ENCODE peak calls at places on chromosomes 7 and 10, in five cellular contexts. One of them, this sample, is unnamed.

GRCh38 chr10:11882646-11883375 is 59.7 kb downstream of the PROSER2 start:
- DNase-seq in fibroblast of pulmonary artery: no peak
- DNase-seq in heart left ventricle: peak
- DNase-seq in transverse colon: no peak
- DNase-seq in cardiac fibroblast: no peak
- DNase-seq in this sample: no peak

GRCh38 chr7:44213872-44214595 is 13.3 kb downstream of the YKT6 start:
- DNase-seq in fibroblast of pulmonary artery: peak
- DNase-seq in transverse colon: no peak
- DNase-seq in cardiac fibroblast: peak
- DNase-seq in heart left ventricle: no peak
- DNase-seq in this sample: peak

GRCh38 chr7:77349141-77349540 is 67.0 kb downstream of the GSAP start:
- DNase-seq in fibroblast of pulmonary artery: peak
- DNase-seq in heart left ventricle: no peak
- DNase-seq in transverse colon: no peak
- DNase-seq in cardiac fibroblast: no peak
- DNase-seq in this sample: no peak

GRCh38 chr7:98214811-98215321 is 3.6 kb downstream of the BHLHA15 start:
- DNase-seq in fibroblast of pulmonary artery: no peak
- DNase-seq in heart left ventricle: no peak
- DNase-seq in transverse colon: no peak
- DNase-seq in cardiac fibroblast: no peak
- DNase-seq in this sample: no peak

GRCh38 chr10:18238875-18239485 is 98.8 kb downstream of the CACNB2 start:
- DNase-seq in transverse colon: no peak
- DNase-seq in cardiac fibroblast: peak
- DNase-seq in heart left ventricle: no peak
- DNase-seq in fibroblast of pulmonary artery: peak
- DNase-seq in this sample: peak

GRCh38 chr7:157555308-157555707 is 218.5 kb downstream of the DNAJB6 start:
- DNase-seq in transverse colon: peak
- DNase-seq in cardiac fibroblast: no peak
- DNase-seq in heart left ventricle: peak
- DNase-seq in fibroblast of pulmonary artery: peak
- DNase-seq in this sample: no peak

GRCh38 chr7:90007831-90008230 is 146.4 kb upstream of the STEAP1 start:
- DNase-seq in cardiac fibroblast: no peak
- DNase-seq in heart left ventricle: no peak
- DNase-seq in transverse colon: no peak
- DNase-seq in fibroblast of pulmonary artery: no peak
- DNase-seq in this sample: no peak

GRCh38 chr10:88421590-88421989 is 161.5 kb downstream of the RNLS start:
- DNase-seq in fibroblast of pulmonary artery: no peak
- DNase-seq in transverse colon: no peak
- DNase-seq in cardiac fibroblast: no peak
- DNase-seq in heart left ventricle: no peak
- DNase-seq in this sample: no peak

GRCh38 chr10:86203162-86203905 is 163.3 kb downstream of the GRID1 start:
- DNase-seq in fibroblast of pulmonary artery: peak
- DNase-seq in cardiac fibroblast: peak
- DNase-seq in heart left ventricle: no peak
- DNase-seq in transverse colon: no peak
- DNase-seq in this sample: peak

GRCh38 chr10:131759347-131759746 is 141.5 kb upstream of the PPP2R2D start:
- DNase-seq in fibroblast of pulmonary artery: no peak
- DNase-seq in cardiac fibroblast: no peak
- DNase-seq in transverse colon: no peak
- DNase-seq in heart left ventricle: no peak
- DNase-seq in this sample: no peak

GRCh38 chr7:157866525-157866924 is 529.7 kb downstream of the DNAJB6 start:
- DNase-seq in cardiac fibroblast: no peak
- DNase-seq in heart left ventricle: no peak
- DNase-seq in fibroblast of pulmonary artery: no peak
- DNase-seq in transverse colon: no peak
- DNase-seq in this sample: no peak

GRCh38 chr10:71621783-71622526 is 97.6 kb downstream of the C10orf105 start:
- DNase-seq in fibroblast of pulmonary artery: peak
- DNase-seq in heart left ventricle: peak
- DNase-seq in transverse colon: no peak
- DNase-seq in cardiac fibroblast: peak
- DNase-seq in this sample: peak

GRCh38 chr7:139431010-139431409 is 52.5 kb downstream of the KLRG2 start:
- DNase-seq in fibroblast of pulmonary artery: no peak
- DNase-seq in transverse colon: no peak
- DNase-seq in heart left ventricle: no peak
- DNase-seq in cardiac fibroblast: no peak
- DNase-seq in this sample: peak

GRCh38 chr10:62744136-62744535 is 60.4 kb upstream of the ADO start:
- DNase-seq in heart left ventricle: no peak
- DNase-seq in cardiac fibroblast: peak
- DNase-seq in transverse colon: no peak
- DNase-seq in fibroblast of pulmonary artery: no peak
- DNase-seq in this sample: no peak

GRCh38 chr7:103751476-103751875 is 238.0 kb downstream of the RELN start:
- DNase-seq in transverse colon: no peak
- DNase-seq in heart left ventricle: no peak
- DNase-seq in cardiac fibroblast: no peak
- DNase-seq in fibroblast of pulmonary artery: no peak
- DNase-seq in this sample: no peak

GRCh38 chr7:94386416-94386815 is 8.3 kb upstream of the COL1A2 start:
- DNase-seq in fibroblast of pulmonary artery: no peak
- DNase-seq in heart left ventricle: no peak
- DNase-seq in transverse colon: no peak
- DNase-seq in cardiac fibroblast: no peak
- DNase-seq in this sample: no peak

GRCh38 chr7:105473163-105473562 is 48.9 kb downstream of the PUS7 start:
- DNase-seq in transverse colon: no peak
- DNase-seq in fibroblast of pulmonary artery: peak
- DNase-seq in cardiac fibroblast: peak
- DNase-seq in heart left ventricle: no peak
- DNase-seq in this sample: peak

GRCh38 chr10:6272126-6272525 is 69.4 kb downstream of the PFKFB3 start:
- DNase-seq in cardiac fibroblast: no peak
- DNase-seq in heart left ventricle: no peak
- DNase-seq in fibroblast of pulmonary artery: no peak
- DNase-seq in transverse colon: no peak
- DNase-seq in this sample: no peak

GRCh38 chr10:75530337-75530736 is 98.9 kb downstream of the LRMDA start:
- DNase-seq in cardiac fibroblast: peak
- DNase-seq in fibroblast of pulmonary artery: peak
- DNase-seq in transverse colon: no peak
- DNase-seq in heart left ventricle: no peak
- DNase-seq in this sample: peak

GRCh38 chr10:65861249-65861648 is 1064.6 kb upstream of the LRRTM3 start:
- DNase-seq in cardiac fibroblast: peak
- DNase-seq in heart left ventricle: no peak
- DNase-seq in fibroblast of pulmonary artery: peak
- DNase-seq in transverse colon: no peak
- DNase-seq in this sample: peak

GRCh38 chr7:32532716-32533115 is 37.4 kb downstream of the AVL9 start:
- DNase-seq in fibroblast of pulmonary artery: no peak
- DNase-seq in transverse colon: no peak
- DNase-seq in cardiac fibroblast: no peak
- DNase-seq in heart left ventricle: no peak
- DNase-seq in this sample: no peak

GRCh38 chr7:25720427-25720826 is 431.6 kb upstream of the NFE2L3 start:
- DNase-seq in transverse colon: no peak
- DNase-seq in cardiac fibroblast: peak
- DNase-seq in fibroblast of pulmonary artery: no peak
- DNase-seq in heart left ventricle: no peak
- DNase-seq in this sample: peak

GRCh38 chr7:127780489-127780888 is 128.5 kb downstream of the SND1 start:
- DNase-seq in cardiac fibroblast: no peak
- DNase-seq in heart left ventricle: no peak
- DNase-seq in fibroblast of pulmonary artery: no peak
- DNase-seq in transverse colon: no peak
- DNase-seq in this sample: no peak

GRCh38 chr10:123200510-123200909 is 46.3 kb downstream of the BUB3 start:
- DNase-seq in heart left ventricle: no peak
- DNase-seq in cardiac fibroblast: no peak
- DNase-seq in transverse colon: no peak
- DNase-seq in fibroblast of pulmonary artery: no peak
- DNase-seq in this sample: no peak

GRCh38 chr10:14124951-14125350 is 205.8 kb downstream of the FRMD4A start:
- DNase-seq in transverse colon: no peak
- DNase-seq in cardiac fibroblast: no peak
- DNase-seq in heart left ventricle: no peak
- DNase-seq in fibroblast of pulmonary artery: peak
- DNase-seq in this sample: no peak

GRCh38 chr7:30062587-30062986 is 34.4 kb downstream of the PLEKHA8 start:
- DNase-seq in heart left ventricle: no peak
- DNase-seq in fibroblast of pulmonary artery: peak
- DNase-seq in transverse colon: no peak
- DNase-seq in cardiac fibroblast: peak
- DNase-seq in this sample: peak

GRCh38 chr10:118958984-118959916 is 70.3 kb upstream of the NANOS1 start:
- DNase-seq in cardiac fibroblast: peak
- DNase-seq in heart left ventricle: peak
- DNase-seq in fibroblast of pulmonary artery: peak
- DNase-seq in transverse colon: peak
- DNase-seq in this sample: peak

GRCh38 chr10:98265403-98266378 is 2.3 kb downstream of the LOXL4 start:
- DNase-seq in cardiac fibroblast: no peak
- DNase-seq in heart left ventricle: no peak
- DNase-seq in transverse colon: no peak
- DNase-seq in fibroblast of pulmonary artery: no peak
- DNase-seq in this sample: peak

GRCh38 chr10:98266647-98267046 is 1.3 kb downstream of the LOXL4 start:
- DNase-seq in transverse colon: no peak
- DNase-seq in fibroblast of pulmonary artery: peak
- DNase-seq in cardiac fibroblast: no peak
- DNase-seq in heart left ventricle: no peak
- DNase-seq in this sample: no peak

GRCh38 chr10:98267894-98268693 is at the start of gene LOXL4:
- DNase-seq in fibroblast of pulmonary artery: peak
- DNase-seq in cardiac fibroblast: peak
- DNase-seq in transverse colon: no peak
- DNase-seq in heart left ventricle: no peak
- DNase-seq in this sample: no peak

GRCh38 chr10:98268694-98269386 is 846 bp upstream of the LOXL4 start:
- DNase-seq in heart left ventricle: no peak
- DNase-seq in fibroblast of pulmonary artery: peak
- DNase-seq in transverse colon: no peak
- DNase-seq in cardiac fibroblast: peak
- DNase-seq in this sample: no peak

GRCh38 chr10:98267069-98267893 is 713 bp downstream of the LOXL4 start:
- DNase-seq in cardiac fibroblast: no peak
- DNase-seq in transverse colon: no peak
- DNase-seq in heart left ventricle: peak
- DNase-seq in fibroblast of pulmonary artery: no peak
- DNase-seq in this sample: no peak
- H3K4me3 ChIP-seq in cardiac fibroblast: peak
- H3K4me3 ChIP-seq in transverse colon: peak
- H3K4me3 ChIP-seq in heart left ventricle: peak
- H3K4me3 ChIP-seq in fibroblast of pulmonary artery: no peak
- H3K4me3 ChIP-seq in this sample: no peak

GRCh38 chr10:31188792-31189406 is 130.1 kb upstream of the ZEB1 start:
- DNase-seq in transverse colon: no peak
- DNase-seq in fibroblast of pulmonary artery: no peak
- DNase-seq in heart left ventricle: no peak
- DNase-seq in cardiac fibroblast: peak
- DNase-seq in this sample: no peak

GRCh38 chr10:31187607-31188210 is 131.3 kb upstream of the ZEB1 start:
- DNase-seq in transverse colon: no peak
- DNase-seq in fibroblast of pulmonary artery: no peak
- DNase-seq in cardiac fibroblast: no peak
- DNase-seq in heart left ventricle: peak
- DNase-seq in this sample: no peak

GRCh38 chr10:31187182-31187581 is 131.8 kb upstream of the ZEB1 start:
- DNase-seq in cardiac fibroblast: no peak
- DNase-seq in fibroblast of pulmonary artery: no peak
- DNase-seq in transverse colon: no peak
- DNase-seq in heart left ventricle: no peak
- DNase-seq in this sample: no peak

GRCh38 chr10:31190488-31190887 is 128.5 kb upstream of the ZEB1 start:
- DNase-seq in transverse colon: no peak
- DNase-seq in fibroblast of pulmonary artery: no peak
- DNase-seq in heart left ventricle: no peak
- DNase-seq in cardiac fibroblast: no peak
- DNase-seq in this sample: no peak

DNA sequence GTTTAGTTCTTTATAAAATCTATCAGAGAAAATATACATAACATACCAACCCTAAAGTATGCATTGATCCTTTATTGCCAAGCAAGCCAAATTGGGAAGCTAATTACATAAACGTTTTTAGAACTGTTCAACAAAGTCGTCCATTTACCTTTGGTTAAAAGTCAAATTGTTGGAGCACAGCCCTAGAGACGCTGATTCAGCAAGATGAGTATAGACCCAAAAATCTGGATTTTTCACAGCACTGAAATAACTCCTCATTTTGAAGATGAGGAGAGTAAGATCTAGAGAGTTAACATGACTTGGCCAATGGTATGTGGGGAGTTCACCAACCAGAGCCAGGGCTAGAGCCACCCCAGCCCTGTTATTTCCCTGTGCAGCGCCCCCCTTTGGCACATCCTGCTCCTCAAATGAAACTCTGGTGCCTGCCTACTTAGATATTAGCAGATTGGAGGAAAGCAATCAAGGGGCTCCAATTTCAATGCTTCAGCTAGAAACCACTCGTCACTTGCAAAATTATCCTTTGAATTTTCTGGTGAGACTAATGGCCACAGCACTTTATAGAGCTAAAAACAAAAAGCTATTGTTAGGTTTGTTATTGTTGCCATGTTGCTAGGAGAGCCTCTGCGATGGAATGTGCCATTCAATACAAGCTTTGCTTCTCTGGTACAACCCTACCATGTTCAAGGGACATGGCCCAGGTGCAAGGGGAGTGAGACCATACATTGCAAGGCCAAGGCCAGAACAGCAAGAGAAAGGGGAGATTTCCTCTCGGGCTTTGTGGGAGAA is 132.6 kb upstream of the ZEB1 start:
- DNase-seq in cardiac fibroblast: peak
- DNase-seq in transverse colon: no peak
- DNase-seq in heart left ventricle: no peak
- DNase-seq in fibroblast of pulmonary artery: peak
- DNase-seq in this sample: no peak
- TF ChIP-seq CTCF in cardiac fibroblast: no peak
- TF ChIP-seq CTCF in transverse colon: no peak
- TF ChIP-seq CTCF in heart left ventricle: no peak
- TF ChIP-seq CTCF in fibroblast of pulmonary artery: no peak
- TF ChIP-seq CTCF in this sample: no peak

GRCh38 chr10:3090914-3091313 is 23.6 kb downstream of the PFKP start:
- DNase-seq in cardiac fibroblast: peak
- DNase-seq in transverse colon: peak
- DNase-seq in fibroblast of pulmonary artery: peak
- DNase-seq in heart left ventricle: peak
- DNase-seq in this sample: peak
- H3K4me3 ChIP-seq in cardiac fibroblast: peak
- H3K4me3 ChIP-seq in transverse colon: no peak
- H3K4me3 ChIP-seq in fibroblast of pulmonary artery: no peak
- H3K4me3 ChIP-seq in heart left ventricle: no peak
- H3K4me3 ChIP-seq in this sample: no peak

DNA sequence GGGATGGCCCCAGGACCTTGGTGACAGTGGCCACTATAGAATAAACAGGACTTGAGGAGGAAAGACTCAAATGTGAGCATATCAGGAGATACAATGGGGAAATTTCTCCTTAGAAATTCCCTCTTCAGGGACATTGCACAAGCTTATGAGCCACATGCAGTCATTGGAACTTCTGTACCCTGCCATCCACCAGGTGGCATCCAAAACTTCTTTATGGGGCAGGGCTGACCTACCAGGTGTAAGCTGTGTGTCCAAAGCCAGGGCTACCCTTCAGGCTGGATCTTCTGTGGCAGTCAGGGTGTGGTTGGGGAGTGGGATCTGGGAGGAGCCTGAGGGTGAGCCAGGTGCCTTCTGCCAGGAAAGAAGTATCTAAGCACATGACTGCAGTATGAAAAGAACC is 36.6 kb upstream of the LRRC18 start:
- DNase-seq in cardiac fibroblast: peak
- DNase-seq in fibroblast of pulmonary artery: peak
- DNase-seq in transverse colon: no peak
- DNase-seq in heart left ventricle: peak
- DNase-seq in this sample: peak
- TF ChIP-seq CTCF in cardiac fibroblast: no peak
- TF ChIP-seq CTCF in fibroblast of pulmonary artery: no peak
- TF ChIP-seq CTCF in transverse colon: no peak
- TF ChIP-seq CTCF in heart left ventricle: peak
- TF ChIP-seq CTCF in this sample: peak

This sample was measured in epithelial cell of esophagus.